ENCODE peak calls at places on chromosomes 7 and 10, in four cellular contexts. Y is uterus, R is K562, D is lower leg skin. K is an unnamed sample.

GRCh38 chr7:144515430-144515829 is 111.9 kb upstream of the NOBOX start:
- DNase-seq in Y (no peak), R (no peak), D (no peak), K (no peak)

GRCh38 chr7:92723205-92723604 is 113.2 kb downstream of the CDK6 start:
- DNase-seq in Y (no peak), R (no peak), D (no peak), K (no peak)

GRCh38 chr10:50552771-50553535 is 70.8 kb downstream of the SGMS1 start:
- DNase-seq in Y (no peak), R (peak; percentile 41), D (no peak), K (no peak)

GRCh38 chr10:103969436-103969835 is 2.5 kb downstream of the SLK start:
- DNase-seq in Y (no peak), R (peak; percentile 5), D (no peak), K (no peak)

GRCh38 chr10:112913661-112914287 is 36.3 kb upstream of the TCF7L2 start:
- DNase-seq in Y (no peak), R (no peak), D (no peak), K (no peak)

GRCh38 chr10:50392966-50393718 is 141.8 kb upstream of the ASAH2 start:
- DNase-seq in Y (no peak), R (peak; percentile 38), D (no peak), K (no peak)

GRCh38 chr10:131070856-131071255 is 240.7 kb downstream of the TCERG1L start:
- DNase-seq in Y (no peak), R (no peak), D (peak; percentile 84), K (no peak)

GRCh38 chr10:3747984-3748383 is 37.0 kb downstream of the KLF6 start:
- DNase-seq in Y (no peak), R (no peak), D (no peak), K (no peak)

GRCh38 chr10:63630928-63631685 is 109.9 kb downstream of the REEP3 start:
- DNase-seq in Y (no peak), R (no peak), D (no peak), K (no peak)

GRCh38 chr7:39099146-39099545 is 121.4 kb downstream of the POU6F2 start:
- DNase-seq in Y (no peak), R (no peak), D (no peak), K (no peak)

GRCh38 chr10:29648114-29648982 is 13.6 kb upstream of the SVIL start:
- DNase-seq in Y (no peak), R (no peak), D (no peak), K (no peak)

GRCh38 chr7:123770378-123770777 is 21.6 kb upstream of the WASL start:
- DNase-seq in Y (no peak), R (no peak), D (no peak), K (peak; percentile 57)

DNA sequence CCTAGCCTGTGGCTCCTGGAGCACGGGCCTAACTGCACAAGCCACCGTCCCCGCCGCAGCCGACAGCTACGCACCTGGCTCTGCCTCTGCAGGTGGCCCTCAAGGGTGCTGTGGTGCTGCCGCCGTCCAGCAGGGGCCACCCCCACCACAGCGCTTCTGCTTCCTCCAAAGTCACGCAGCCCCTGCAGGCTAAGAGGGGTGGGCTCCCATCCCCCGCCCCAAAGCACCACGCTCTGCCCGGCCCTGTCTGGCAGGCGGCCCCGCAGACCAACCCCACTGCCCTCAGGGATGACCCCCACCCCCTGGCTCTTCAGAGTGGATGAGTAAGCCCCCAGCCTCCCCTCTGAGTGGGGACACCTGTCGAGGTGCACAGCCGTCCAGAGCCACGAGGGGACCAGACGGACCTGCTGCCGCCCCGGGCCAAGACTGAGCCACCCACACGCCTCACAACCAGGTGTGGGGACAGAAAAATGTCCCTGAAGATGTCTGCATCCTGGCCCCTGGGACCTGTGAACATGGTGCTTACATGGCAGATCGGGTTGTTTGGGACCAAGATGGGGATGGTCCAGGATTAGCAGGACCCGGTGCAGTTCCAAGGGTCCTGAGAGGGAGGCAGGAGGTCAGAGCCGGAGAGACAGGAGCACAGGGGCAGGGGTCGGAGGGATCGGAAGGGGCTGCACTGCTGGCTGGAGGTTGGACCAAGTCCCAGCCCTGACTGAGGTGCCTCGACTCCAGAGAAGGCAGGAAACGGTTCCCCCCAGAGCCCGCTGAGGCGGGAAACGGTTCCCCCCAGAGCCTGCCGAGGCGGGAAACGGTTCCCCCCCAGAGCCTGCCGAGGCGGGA is 9.0 kb upstream of the ADAP1 start:
- DNase-seq in Y (no peak), R (no peak), D (peak; percentile 83), K (no peak)
- TF ChIP-seq POLR2A in Y (no peak), R (no peak), D (no peak), K (no peak)

GRCh38 chr10:57018452-57018851 is 657.4 kb upstream of the ZWINT start:
- DNase-seq in Y (no peak), R (no peak), D (no peak), K (no peak)
- TF ChIP-seq POLR2A in Y (no peak), R (no peak), D (no peak), K (no peak)

DNA sequence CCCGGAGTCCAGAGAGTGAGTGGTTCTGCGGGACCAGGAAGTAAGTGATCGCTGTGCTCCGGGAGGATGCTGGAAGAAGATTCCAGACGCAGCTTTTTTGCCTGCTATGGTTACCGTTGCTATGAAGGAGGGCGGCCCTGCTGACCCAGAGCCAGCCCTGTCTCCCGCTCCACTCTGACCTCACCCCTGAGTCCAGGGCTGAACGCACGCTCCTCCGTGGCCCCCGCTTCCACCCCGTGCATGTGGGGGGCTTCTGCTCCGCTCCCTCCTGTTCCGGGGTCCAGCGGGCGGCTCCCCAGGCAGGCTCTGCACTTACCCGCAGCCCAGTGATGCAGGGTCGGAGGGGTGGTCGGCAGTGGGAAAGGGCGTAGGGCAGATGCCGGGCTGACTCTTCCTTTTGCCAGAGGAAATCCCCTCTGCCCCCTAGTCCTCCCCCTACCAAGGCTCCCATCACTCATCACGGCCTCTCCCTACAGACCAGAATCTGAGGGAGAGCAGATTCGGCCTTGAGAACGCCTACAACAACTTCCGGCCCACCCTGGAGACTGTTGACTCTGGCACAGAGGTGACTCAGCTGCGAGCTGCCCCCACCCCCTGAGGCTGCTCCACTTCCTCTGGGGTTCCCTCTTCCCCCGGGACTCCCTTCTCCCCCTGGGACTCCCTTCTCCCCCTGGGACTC is 2.6 kb upstream of the MUC17 start:
- DNase-seq in Y (peak; percentile 58), R (peak; percentile 86), D (peak; percentile 93), K (peak; percentile 96)
- TF ChIP-seq POLR2A in Y (peak; percentile 15), R (no peak), D (no peak), K (peak; percentile 33)

DNA sequence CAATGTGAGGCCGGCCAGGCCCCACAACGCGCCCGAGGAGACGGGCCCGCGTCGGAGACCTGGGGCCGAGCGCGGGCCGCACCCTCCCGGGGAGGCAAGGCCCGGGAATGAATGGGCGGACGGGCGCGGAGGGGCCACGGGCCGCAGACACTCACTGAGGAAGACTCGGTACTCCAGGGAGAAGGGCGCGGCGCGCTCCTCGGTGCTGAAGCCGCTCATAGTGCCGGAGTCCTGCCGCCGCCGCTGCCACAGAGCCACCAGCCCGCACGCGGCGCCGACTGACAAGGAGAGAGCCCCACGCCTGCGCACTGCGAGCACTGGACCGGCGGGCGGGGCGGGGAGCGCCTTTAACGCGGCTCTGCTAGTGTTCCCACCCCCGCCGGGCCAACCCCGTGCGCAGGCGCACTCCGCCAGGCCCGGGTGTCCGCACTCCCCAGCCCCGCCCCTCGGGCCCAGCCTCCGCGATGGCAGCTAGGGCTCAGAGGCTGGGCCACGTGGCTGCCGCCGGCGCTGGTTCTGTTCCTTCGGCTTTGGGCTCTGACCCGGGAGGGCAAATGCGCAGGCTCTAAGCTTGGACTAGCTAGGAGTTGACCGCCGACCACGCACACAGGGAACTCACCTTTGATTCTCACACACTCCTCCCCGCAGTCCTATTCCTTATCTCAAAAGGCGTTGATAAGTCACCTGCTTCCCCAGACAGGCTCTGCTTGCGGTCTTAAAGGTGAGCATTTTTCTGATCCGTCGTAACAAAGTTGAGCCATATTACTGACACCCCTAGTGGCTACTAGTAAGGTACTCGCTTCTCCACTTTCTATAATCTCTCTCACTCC is at the start of gene PPA1:
- DNase-seq in Y (peak; percentile 99), R (peak; percentile 100), D (peak; percentile 99), K (peak; percentile 100)
- TF ChIP-seq POLR2A in Y (peak; percentile 90), R (peak; percentile 95), D (peak; percentile 1), K (peak; percentile 96)

GRCh38 chr10:77555591-77556212 is 81.9 kb downstream of the KCNMA1 start:
- DNase-seq in Y (no peak), R (no peak), D (no peak), K (no peak)
- TF ChIP-seq POLR2A in Y (no peak), R (no peak), D (no peak), K (no peak)

DNA sequence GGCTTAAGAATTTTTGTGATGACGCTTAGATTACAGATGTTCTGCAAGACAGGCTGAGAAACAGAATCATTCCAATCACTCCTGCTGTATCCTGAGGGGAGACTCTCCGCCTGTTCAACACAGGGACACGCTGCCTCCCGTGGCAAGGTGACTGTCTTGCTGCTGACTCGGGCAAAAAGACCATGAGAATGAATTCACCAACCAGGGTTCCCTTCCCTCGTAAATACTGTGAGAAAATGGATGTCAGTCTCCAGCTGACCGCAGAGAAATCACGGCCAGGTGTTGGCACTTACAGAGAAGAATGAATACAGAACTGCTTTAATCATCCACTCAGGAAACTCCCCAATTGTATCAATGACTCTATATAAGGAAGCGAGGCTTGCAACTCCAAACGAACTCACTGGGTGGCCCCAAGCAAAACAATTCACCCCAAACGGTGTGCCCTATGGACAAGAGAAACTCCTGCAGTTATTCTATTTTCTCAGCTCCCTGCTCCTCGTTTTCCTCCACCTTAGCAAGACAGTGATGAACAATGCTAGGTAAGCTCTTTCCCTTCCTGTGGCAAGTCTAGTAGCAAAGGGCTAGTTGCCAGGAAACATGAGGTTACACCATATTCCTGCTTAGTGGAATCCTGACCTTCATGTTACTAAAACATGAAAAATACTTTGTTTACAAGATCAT is 22.8 kb downstream of the GNA12 start:
- DNase-seq in Y (no peak), R (no peak), D (peak; percentile 63), K (peak; percentile 58)
- TF ChIP-seq POLR2A in Y (no peak), R (no peak), D (no peak), K (no peak)

GRCh38 chr7:44964831-44965440 is 13.9 kb downstream of the MYO1G start:
- DNase-seq in Y (no peak), R (no peak), D (peak; percentile 40), K (no peak)

GRCh38 chr7:44963526-44964290 is 15.1 kb downstream of the MYO1G start:
- DNase-seq in Y (no peak), R (no peak), D (peak; percentile 73), K (no peak)

GRCh38 chr7:44965937-44966730 is 12.7 kb downstream of the MYO1G start:
- DNase-seq in Y (no peak), R (no peak), D (peak; percentile 68), K (no peak)

GRCh38 chr7:44965441-44965903 is 13.3 kb downstream of the MYO1G start:
- DNase-seq in Y (no peak), R (no peak), D (peak; percentile 69), K (no peak)

GRCh38 chr7:44964384-44964830 is 14.4 kb downstream of the MYO1G start:
- DNase-seq in Y (no peak), R (peak; percentile 57), D (peak; percentile 68), K (no peak)
- TF ChIP-seq POLR2A in Y (no peak), R (no peak), D (no peak), K (no peak)

K was measured in H54.